ENCODE peak calls at places on chromosomes 6 and 20, in ten cellular contexts. S is prostate gland, U is SK-N-SH, P is BJ, H is HCT116, Q is tibial nerve, N is fibroblast of pulmonary artery, E is keratinocyte, W is HFF-Myc, G is heart left ventricle. J is an unnamed sample.
A peak's percentile ranks its signal among the peaks of the same experiment; 100 is the strongest.

GRCh38 chr6:5398530-5398929 is 137.2 kb downstream of the FARS2 start:
- DNase-seq in S (no peak), U (peak; percentile 25), P (no peak), H (peak; percentile 43), Q (no peak), N (peak; percentile 74), E (peak; percentile 17), W (no peak), G (no peak), J (peak; percentile 81)

GRCh38 chr6:3568396-3569082 is 111.7 kb upstream of the SLC22A23 start:
- DNase-seq in S (no peak), U (peak; percentile 57), P (no peak), H (no peak), Q (no peak), N (peak; percentile 13), E (no peak), W (no peak), G (no peak), J (peak; percentile 44)

GRCh38 chr6:75275067-75275466 is 9.5 kb downstream of the TMEM30A start:
- DNase-seq in S (no peak), U (no peak), P (peak; percentile 77), H (no peak), Q (no peak), N (peak; percentile 36), E (no peak), W (peak; percentile 60), G (no peak), J (peak; percentile 76)

GRCh38 chr6:137927777-137928218 is 60.7 kb downstream of the TNFAIP3 start:
- DNase-seq in S (no peak), U (no peak), P (no peak), H (no peak), Q (no peak), N (peak; percentile 46), E (no peak), W (no peak), G (no peak), J (peak; percentile 52)

GRCh38 chr6:158926429-158926828 is 73.6 kb downstream of the RSPH3 start:
- DNase-seq in S (no peak), U (no peak), P (no peak), H (no peak), Q (no peak), N (peak; percentile 44), E (peak; percentile 52), W (no peak), G (no peak), J (peak; percentile 36)

GRCh38 chr6:155126727-155127439 is 131.8 kb downstream of the TIAM2 start:
- DNase-seq in S (no peak), U (no peak), P (no peak), H (peak; percentile 93), Q (peak; percentile 20), N (peak; percentile 67), E (no peak), W (no peak), G (no peak), J (peak; percentile 64)

GRCh38 chr6:2865270-2866182 is 23.9 kb upstream of the SERPINB1 start:
- DNase-seq in S (no peak), U (no peak), P (no peak), H (no peak), Q (no peak), N (peak; percentile 66), E (no peak), W (no peak), G (no peak), J (peak; percentile 22)

GRCh38 chr6:44234101-44235090 is 11.0 kb downstream of the SLC29A1 start:
- DNase-seq in S (peak; percentile 63), U (peak; percentile 94), P (no peak), H (no peak), Q (peak; percentile 49), N (peak; percentile 84), E (no peak), W (no peak), G (peak; percentile 94), J (peak; percentile 87)

GRCh38 chr6:30062471-30063178 is 1.6 kb downstream of the POLR1H start:
- DNase-seq in S (no peak), U (no peak), P (no peak), H (no peak), Q (no peak), N (no peak), E (no peak), W (no peak), G (no peak), J (no peak)

GRCh38 chr20:39280875-39281274 is 318.7 kb downstream of the DHX35 start:
- DNase-seq in S (no peak), U (no peak), P (no peak), H (no peak), Q (no peak), N (no peak), E (no peak), W (no peak), G (no peak), J (no peak)

GRCh38 chr6:105272783-105273182 is 93.0 kb upstream of the POPDC3 start:
- DNase-seq in S (no peak), U (no peak), P (no peak), H (no peak), Q (no peak), N (peak; percentile 36), E (no peak), W (no peak), G (peak; percentile 47), J (peak; percentile 36)

GRCh38 chr6:82364087-82365010 is 732 bp downstream of the TPBG start:
- DNase-seq in S (peak; percentile 55), U (peak; percentile 71), P (no peak), H (peak; percentile 54), Q (peak; percentile 17), N (peak; percentile 69), E (no peak), W (no peak), G (peak; percentile 63), J (peak; percentile 59)

DNA sequence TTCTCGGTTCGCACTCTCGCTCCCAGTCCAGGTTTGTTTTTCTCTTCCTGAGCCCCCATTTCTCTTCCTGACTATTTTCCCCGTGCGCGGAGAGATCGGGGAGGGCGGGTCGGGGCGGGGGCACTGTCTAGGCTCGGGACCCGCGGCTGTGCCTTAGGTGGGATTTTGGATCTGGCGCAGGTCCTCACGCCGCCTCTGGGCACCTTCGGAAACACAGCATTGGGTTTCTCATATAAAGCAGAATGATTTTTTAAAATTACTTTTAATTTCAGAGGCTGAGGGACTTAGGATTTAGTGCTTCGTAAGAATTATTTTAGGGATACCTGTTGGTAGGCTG is 324 bp downstream of the STX11 start:
- DNase-seq in S (no peak), U (no peak), P (no peak), H (peak; percentile 41), Q (no peak), N (peak; percentile 18), E (no peak), W (no peak), G (no peak), J (peak; percentile 29)
- TF ChIP-seq CTCF in S (no peak), U (peak; percentile 5), P (peak; percentile 34), H (peak; percentile 33), Q (peak; percentile 21), N (peak; percentile 7), E (no peak), W (peak; percentile 11), G (peak; percentile 40), J (peak; percentile 39)

GRCh38 chr20:30376767-30377658 is 880.5 kb upstream of the DEFB115 start:
- DNase-seq in S (peak; percentile 82), U (peak; percentile 87), P (peak; percentile 13), H (peak; percentile 68), Q (peak; percentile 47), N (peak; percentile 86), E (no peak), W (peak; percentile 26), G (peak; percentile 78), J (peak; percentile 89)
- H3K4me3 ChIP-seq in S (peak overlapping the region; percentile 71), U (peak overlapping the region; percentile 85), P (peak overlapping the region; percentile 54), H (peak overlapping the region; percentile 66), Q (peak overlapping the region; percentile 30), N (peak overlapping the region; percentile 65), E (peak overlapping the region; percentile 69), W (peak overlapping the region; percentile 65), G (peak overlapping the region; percentile 59), J (peak overlapping the region; percentile 89)

GRCh38 chr6:130134594-130134993 is 88.2 kb downstream of the SAMD3 start:
- DNase-seq in S (no peak), U (no peak), P (no peak), H (no peak), Q (no peak), N (no peak), E (no peak), W (no peak), G (no peak), J (no peak)
- TF ChIP-seq CTCF in S (no peak), U (no peak), P (no peak), H (no peak), Q (no peak), N (no peak), E (no peak), W (no peak), G (no peak), J (no peak)

GRCh38 chr6:157329829-157330228 is 6.5 kb upstream of the TMEM242 start:
- DNase-seq in S (no peak), U (no peak), P (no peak), H (no peak), Q (no peak), N (peak; percentile 71), E (peak; percentile 55), W (no peak), G (no peak), J (peak; percentile 46)

GRCh38 chr6:157330831-157331230 is 7.5 kb upstream of the TMEM242 start:
- DNase-seq in S (no peak), U (no peak), P (no peak), H (no peak), Q (no peak), N (no peak), E (no peak), W (no peak), G (no peak), J (no peak)

GRCh38 chr6:157326979-157327378 is 3.7 kb upstream of the TMEM242 start:
- DNase-seq in S (no peak), U (no peak), P (no peak), H (no peak), Q (no peak), N (peak; percentile 60), E (no peak), W (no peak), G (no peak), J (peak; percentile 89)

GRCh38 chr6:157325069-157325805 is 1.9 kb upstream of the TMEM242 start:
- DNase-seq in S (no peak), U (no peak), P (no peak), H (no peak), Q (no peak), N (no peak), E (no peak), W (no peak), G (no peak), J (peak; percentile 82)

DNA sequence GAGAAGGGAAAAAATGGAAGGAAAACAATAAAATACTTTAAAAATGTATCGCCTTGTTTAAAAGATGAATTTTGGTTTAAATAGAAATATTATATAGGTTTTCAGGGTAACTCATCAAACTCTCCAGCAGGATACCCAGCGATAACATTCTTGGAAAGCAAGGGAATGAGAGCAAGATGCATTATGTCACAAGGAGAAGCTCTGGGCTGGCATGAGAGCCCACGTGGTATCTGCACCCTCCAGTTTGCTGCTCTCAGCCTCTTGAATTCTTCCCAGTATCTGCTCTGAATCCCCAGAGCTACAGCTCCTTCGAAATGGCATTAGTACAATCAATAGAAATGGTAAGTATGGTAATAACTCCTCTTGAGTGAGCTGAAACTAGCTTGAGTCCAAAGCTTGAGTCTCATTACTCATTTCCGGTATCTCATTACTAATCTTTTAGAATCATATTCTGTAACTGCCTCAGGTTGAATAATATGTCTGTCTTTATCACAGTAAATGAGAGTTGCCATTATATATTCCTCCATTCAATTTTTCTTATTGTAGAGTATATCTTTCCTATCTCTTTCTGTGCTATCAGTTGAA is 4.9 kb upstream of the TMEM242 start:
- DNase-seq in S (no peak), U (no peak), P (no peak), H (no peak), Q (no peak), N (no peak), E (no peak), W (no peak), G (no peak), J (peak; percentile 29)
- H3K4me3 ChIP-seq in S (no peak overlapping the region), U (no peak overlapping the region), P (no peak overlapping the region), H (no peak overlapping the region), Q (no peak overlapping the region), N (no peak overlapping the region), E (no peak overlapping the region), W (no peak overlapping the region), G (no peak overlapping the region), J (no peak overlapping the region)

J was measured in choroid plexus epithelial cell.